ENCODE peak calls at places on chromosome 18, in eight cellular contexts. D is EL, P is IMR-90, Z is pons, V is WTC11, Y is cerebellum, H is LHCN-M2, X is SK-N-MC. I is an unnamed sample.

GRCh38 chr18:8812631-8813030 is 107.3 kb downstream of the MTCL1 start:
- DNase-seq in D (peak), P (peak), Z (no peak), V (no peak), Y (no peak), H (no peak), X (no peak), I (no peak)

GRCh38 chr18:59123588-59124369 is 15.9 kb upstream of the SEC11C start:
- DNase-seq in D (peak), P (peak), Z (no peak), V (no peak), Y (no peak), H (peak), X (no peak), I (no peak)

GRCh38 chr18:67599277-67599676 is 82.8 kb upstream of the DSEL start:
- DNase-seq in D (peak), P (peak), Z (no peak), V (no peak), Y (no peak), H (peak), X (no peak), I (no peak)

GRCh38 chr18:59634096-59634495 is 63.1 kb downstream of the CCBE1 start:
- DNase-seq in D (peak), P (no peak), Z (no peak), V (no peak), Y (no peak), H (no peak), X (no peak), I (no peak)

GRCh38 chr18:12679183-12679786 is 21.4 kb upstream of the SPIRE1 start:
- DNase-seq in D (peak), P (peak), Z (peak), V (no peak), Y (no peak), H (peak), X (no peak), I (peak)

GRCh38 chr18:3455090-3455640 is 5.2 kb downstream of the TGIF1 start:
- DNase-seq in D (no peak), P (no peak), Z (no peak), V (no peak), Y (no peak), H (no peak), X (no peak), I (no peak)

GRCh38 chr18:22831441-22831904 is 101.7 kb upstream of the RBBP8 start:
- DNase-seq in D (peak), P (peak), Z (no peak), V (no peak), Y (no peak), H (no peak), X (no peak), I (peak)

GRCh38 chr18:26546170-26546874 is 2.0 kb downstream of the KCTD1 start:
- DNase-seq in D (no peak), P (no peak), Z (no peak), V (no peak), Y (no peak), H (no peak), X (peak), I (no peak)

GRCh38 chr18:9737814-9738160 is 29.7 kb downstream of the RAB31 start:
- DNase-seq in D (peak), P (no peak), Z (peak), V (no peak), Y (peak), H (peak), X (no peak), I (peak)

GRCh38 chr18:54717673-54718435 is 110.4 kb upstream of the RAB27B start:
- DNase-seq in D (no peak), P (no peak), Z (peak), V (peak), Y (peak), H (no peak), X (no peak), I (peak)

GRCh38 chr18:54849683-54850082 is 21.4 kb downstream of the RAB27B start:
- DNase-seq in D (no peak), P (no peak), Z (no peak), V (no peak), Y (no peak), H (no peak), X (no peak), I (no peak)

GRCh38 chr18:77065221-77065981 is 67.2 kb downstream of the MBP start:
- DNase-seq in D (peak), P (peak), Z (peak), V (no peak), Y (no peak), H (peak), X (no peak), I (peak)

GRCh38 chr18:70181015-70181414 is 24.5 kb downstream of the RTTN start:
- DNase-seq in D (peak), P (peak), Z (no peak), V (no peak), Y (no peak), H (peak), X (no peak), I (no peak)

GRCh38 chr18:69703461-69703860 is 244.2 kb downstream of the CD226 start:
- DNase-seq in D (no peak), P (no peak), Z (no peak), V (no peak), Y (no peak), H (no peak), X (no peak), I (no peak)

GRCh38 chr18:77006305-77007175 is 126.0 kb downstream of the MBP start:
- DNase-seq in D (no peak), P (no peak), Z (peak), V (no peak), Y (no peak), H (no peak), X (no peak), I (peak)

GRCh38 chr18:48933578-48934399 is 17.0 kb downstream of the SMAD7 start:
- DNase-seq in D (no peak), P (no peak), Z (peak), V (no peak), Y (no peak), H (no peak), X (no peak), I (peak)

GRCh38 chr18:3663870-3664512 is 214.0 kb downstream of the TGIF1 start:
- DNase-seq in D (no peak), P (no peak), Z (no peak), V (no peak), Y (no peak), H (peak), X (no peak), I (no peak)

GRCh38 chr18:62982600-62983251 is 267.4 kb downstream of the PHLPP1 start:
- DNase-seq in D (peak), P (peak), Z (peak), V (peak), Y (peak), H (peak), X (peak), I (peak)

GRCh38 chr18:58793361-58793760 is 71.3 kb upstream of the ZNF532 start:
- DNase-seq in D (peak), P (peak), Z (no peak), V (no peak), Y (no peak), H (peak), X (no peak), I (no peak)

GRCh38 chr18:64017870-64018269 is 48.0 kb downstream of the SERPINB8 start:
- DNase-seq in D (peak), P (peak), Z (peak), V (no peak), Y (peak), H (peak), X (peak), I (peak)

GRCh38 chr18:49815927-49816326 is 2.6 kb upstream of the ACAA2 start:
- DNase-seq in D (no peak), P (no peak), Z (no peak), V (no peak), Y (no peak), H (no peak), X (no peak), I (no peak)

GRCh38 chr18:73408434-73408833 is 540.6 kb upstream of the NETO1 start:
- DNase-seq in D (no peak), P (peak), Z (no peak), V (peak), Y (no peak), H (no peak), X (no peak), I (no peak)